ENCODE peak calls at places on chromosome 1, in four cellular contexts. K is Peyer's patch, H is A549, N is left ventricle myocardium inferior. B is an unnamed sample.
A peak's percentile ranks its signal among the peaks of the same experiment; 100 is the strongest.

GRCh38 chr1:21028520-21029145 is 148.1 kb downstream of the EIF4G3 start:
- DNase-seq in K (no peak), H (no peak), N (no peak), B (no peak)

GRCh38 chr1:196425513-196425912 is 182.7 kb downstream of the KCNT2 start:
- DNase-seq in K (no peak), H (no peak), N (no peak), B (no peak)

GRCh38 chr1:198153103-198153502 is 3.7 kb upstream of the NEK7 start:
- DNase-seq in K (no peak), H (no peak), N (no peak), B (no peak)

GRCh38 chr1:222124602-222125001 is 382.7 kb upstream of the DUSP10 start:
- DNase-seq in K (no peak), H (no peak), N (no peak), B (no peak)

GRCh38 chr1:116338400-116338799 is 34.6 kb upstream of the ATP1A1 start:
- DNase-seq in K (no peak), H (no peak), N (no peak), B (no peak)

GRCh38 chr1:51517361-51518032 is 1.6 kb downstream of the EPS15 start:
- DNase-seq in K (no peak), H (peak; percentile 9), N (no peak), B (no peak)

GRCh38 chr1:203229471-203230178 is at the start of gene CHIT1:
- DNase-seq in K (no peak), H (no peak), N (no peak), B (no peak)

GRCh38 chr1:150514913-150515327 is 632 bp upstream of the FALEC start:
- DNase-seq in K (no peak), H (no peak), N (no peak), B (no peak)

GRCh38 chr1:41504126-41505035 is 19.9 kb upstream of the EDN2 start:
- DNase-seq in K (no peak), H (no peak), N (no peak), B (no peak)

GRCh38 chr1:23169727-23170335 is 1.2 kb upstream of the LUZP1 start:
- DNase-seq in K (no peak), H (no peak), N (peak; percentile 64), B (peak; percentile 78)

GRCh38 chr1:161132410-161133219 is at the start of gene DEDD:
- DNase-seq in K (peak; percentile 93), H (peak; percentile 94), N (peak; percentile 93), B (peak; percentile 82)
- TF ChIP-seq CTCF in K (peak; percentile 3), H (no peak), N (no peak), B (no peak)

DNA sequence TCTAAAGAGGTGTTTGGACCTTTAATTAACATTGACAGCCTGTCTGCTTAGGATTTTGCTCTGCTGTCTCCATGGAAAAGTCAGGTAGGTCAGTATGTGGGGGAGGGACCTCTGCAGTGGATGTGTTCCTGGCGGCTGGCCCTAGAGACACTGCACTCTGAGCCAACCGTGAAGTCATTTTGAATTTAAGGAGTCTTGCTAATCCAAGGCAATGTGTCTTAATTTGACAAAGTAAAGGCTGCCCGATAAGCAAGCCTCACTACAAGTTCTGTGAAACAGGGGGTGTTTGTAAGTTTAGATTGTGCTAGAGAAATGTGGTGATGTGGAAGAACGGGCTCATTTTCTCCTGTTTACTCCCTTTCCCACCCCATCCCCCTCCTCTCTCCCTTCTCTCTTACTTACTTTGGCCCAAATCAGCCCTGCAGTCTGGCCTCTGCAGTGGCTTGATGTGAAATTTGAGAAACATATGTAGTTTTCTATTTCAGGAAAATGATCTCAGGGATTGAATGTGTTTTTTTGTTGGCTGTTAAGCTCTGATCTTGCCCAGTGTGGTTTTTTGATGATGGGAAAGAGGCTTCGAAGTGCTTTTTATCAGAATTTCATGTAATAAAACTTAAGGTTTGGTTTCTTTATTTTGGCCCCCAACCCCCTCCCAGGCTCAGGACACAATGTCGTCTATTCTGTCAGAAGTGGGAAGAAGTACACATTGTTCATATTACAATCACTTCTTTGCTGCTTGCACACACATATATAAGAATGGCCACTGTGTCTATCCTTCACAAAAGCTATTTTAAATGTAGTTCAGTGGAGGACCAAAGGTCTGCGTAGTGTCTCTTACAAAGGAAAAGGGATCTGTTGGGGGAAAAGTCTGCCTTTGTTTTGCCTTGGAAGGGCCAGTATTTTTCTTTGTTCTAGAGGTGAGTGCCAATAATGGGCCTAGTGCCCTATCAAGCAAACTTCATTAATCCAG is 96.6 kb downstream of the FGGY start:
- DNase-seq in K (no peak), H (no peak), N (peak; percentile 82), B (no peak)
- H3K4me3 ChIP-seq in K (no peak overlapping the region), H (no peak overlapping the region), N (peak overlapping the region; percentile 16), B (no peak overlapping the region)

DNA sequence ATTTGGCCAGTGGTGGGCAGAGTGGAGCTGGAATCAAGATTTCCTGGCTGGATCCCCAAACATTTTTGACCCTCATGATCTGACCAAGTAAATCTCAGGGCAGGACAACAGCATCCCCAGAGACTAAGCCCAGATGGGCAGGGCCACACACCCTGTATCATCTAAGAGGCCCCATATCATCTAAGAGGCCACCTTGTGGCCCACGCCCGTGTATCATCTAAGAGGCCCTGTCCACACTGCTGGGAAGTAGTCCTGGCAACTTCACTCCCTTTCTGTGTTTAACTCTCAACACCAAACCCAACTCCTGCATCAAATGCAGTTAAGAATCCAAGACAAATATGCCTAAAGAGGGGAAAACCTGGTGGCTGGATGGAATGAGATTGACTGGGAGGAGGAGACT is 81.6 kb upstream of the SSX2IP start:
- DNase-seq in K (no peak), H (no peak), N (no peak), B (no peak)
- TF ChIP-seq CTCF in K (no peak), H (no peak), N (no peak), B (no peak)

DNA sequence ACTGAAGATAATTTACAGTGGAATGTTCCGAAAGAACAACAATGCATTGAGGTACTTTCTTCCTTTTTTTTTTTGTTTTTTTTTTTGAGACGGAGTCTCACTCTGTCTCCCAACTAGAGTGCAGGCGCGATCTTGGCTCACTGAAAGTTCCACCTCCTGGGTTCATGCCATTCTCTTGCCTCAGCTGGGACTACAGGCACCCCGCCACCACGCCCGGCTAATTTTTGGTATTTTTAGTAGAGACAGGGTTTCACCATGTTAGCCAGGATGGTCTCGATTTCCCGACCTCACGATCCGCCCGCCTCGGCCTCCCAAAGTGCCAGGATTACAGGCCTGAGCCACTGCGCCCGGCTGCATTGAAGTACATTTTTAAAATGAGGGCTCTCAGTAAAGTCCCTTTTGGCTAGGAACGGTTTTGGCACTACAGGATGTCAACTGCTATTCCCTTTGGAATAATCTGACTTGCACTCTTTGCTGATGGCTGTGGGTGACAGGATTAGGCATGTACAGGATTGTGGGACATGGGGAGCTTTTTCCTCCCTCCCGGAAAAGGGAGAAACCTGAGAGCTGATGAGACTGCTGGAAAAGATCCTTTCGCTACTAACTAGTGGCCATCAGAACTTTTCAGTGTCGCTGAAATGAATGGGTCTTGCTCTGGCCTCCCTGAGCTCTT is 56.9 kb upstream of the EDEM3 start:
- DNase-seq in K (no peak), H (no peak), N (peak; percentile 47), B (no peak)
- H3K4me3 ChIP-seq in K (no peak overlapping the region), H (no peak overlapping the region), N (peak overlapping the region; percentile 7), B (no peak overlapping the region)

GRCh38 chr1:84434081-84434755 is 35.9 kb downstream of the DNASE2B start:
- DNase-seq in K (no peak), H (no peak), N (no peak), B (no peak)
- TF ChIP-seq CTCF in K (no peak), H (no peak), N (peak; percentile 17), B (no peak)

GRCh38 chr1:85571181-85571540 is 9.4 kb upstream of the CCN1 start:
- DNase-seq in K (no peak), H (no peak), N (no peak), B (no peak)

GRCh38 chr1:85569122-85569521 is 11.4 kb upstream of the CCN1 start:
- DNase-seq in K (no peak), H (no peak), N (no peak), B (no peak)

GRCh38 chr1:85571830-85572229 is 8.7 kb upstream of the CCN1 start:
- DNase-seq in K (no peak), H (no peak), N (no peak), B (no peak)

GRCh38 chr1:85569737-85570404 is 10.7 kb upstream of the CCN1 start:
- DNase-seq in K (no peak), H (no peak), N (no peak), B (no peak)

DNA sequence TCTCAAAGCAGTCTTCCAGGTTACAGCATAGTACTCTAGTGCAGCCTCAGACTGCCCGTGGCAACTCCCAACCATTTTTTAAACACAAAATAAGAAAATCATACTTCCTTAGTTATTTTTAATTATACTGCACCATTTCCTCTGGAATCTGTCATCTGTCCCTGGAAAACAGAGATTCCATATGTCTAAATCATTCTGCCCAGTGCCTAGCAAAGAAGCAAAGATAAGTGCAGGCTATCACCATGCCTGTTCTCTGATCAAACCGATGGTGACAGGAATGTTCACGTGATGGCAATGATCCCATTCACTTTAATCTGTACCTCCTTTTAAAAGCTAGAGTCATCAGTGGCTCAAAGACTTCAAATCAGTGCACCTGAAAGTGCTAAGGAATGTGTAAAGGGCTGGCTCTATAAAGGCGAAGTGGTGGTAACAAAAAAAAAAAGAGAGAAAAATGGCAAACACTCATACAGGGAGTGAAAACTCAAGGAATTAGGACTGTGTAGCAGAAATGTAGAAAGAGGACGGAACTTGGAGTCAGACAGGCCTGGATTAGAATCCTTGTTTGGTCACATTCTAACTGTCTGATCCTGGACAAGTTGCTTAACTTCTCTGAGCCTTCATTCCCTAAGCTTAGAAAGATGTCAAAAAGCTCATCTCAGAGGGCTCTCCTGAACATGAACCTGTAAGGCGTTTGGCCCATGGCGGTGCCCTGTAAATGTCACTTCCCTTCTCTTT is 9.9 kb upstream of the CCN1 start:
- DNase-seq in K (no peak), H (no peak), N (no peak), B (no peak)
- H3K4me3 ChIP-seq in K (no peak overlapping the region), H (no peak overlapping the region), N (no peak overlapping the region), B (no peak overlapping the region)

GRCh38 chr1:189678779-189679178 is 798.9 kb downstream of the BRINP3 start:
- DNase-seq in K (no peak), H (no peak), N (no peak), B (no peak)

GRCh38 chr1:189669846-189670245 is 807.8 kb downstream of the BRINP3 start:
- DNase-seq in K (no peak), H (no peak), N (no peak), B (no peak)

DNA sequence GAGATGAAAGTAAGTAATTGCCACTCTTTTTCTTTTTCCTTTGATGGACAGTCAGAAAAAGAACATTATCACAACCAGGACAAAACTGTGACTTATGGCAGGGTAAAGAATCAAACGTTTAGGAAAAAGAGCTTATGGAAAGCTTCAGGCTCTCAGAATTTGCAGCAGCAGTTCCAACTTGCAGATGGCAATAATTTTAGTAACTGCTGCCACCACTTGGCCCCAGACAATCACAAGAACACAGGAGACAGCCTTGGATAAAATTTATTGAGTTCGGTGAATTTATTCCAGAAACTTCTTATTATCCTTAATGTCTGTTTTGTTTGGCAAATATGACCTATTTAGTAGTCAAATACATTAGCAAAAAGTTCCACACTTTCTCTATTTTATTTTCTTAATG is 804.4 kb downstream of the BRINP3 start:
- DNase-seq in K (no peak), H (no peak), N (no peak), B (no peak)
- TF ChIP-seq CTCF in K (no peak), H (peak; percentile 39), N (no peak), B (no peak)

B was measured in AG04449.